ENCODE peak calls at places on chromosomes 1 and 21, in seven cellular contexts. U is COLO829; L is endothelial cell; X is T-helper 2 cell treated with Interferon-gamma antibody and Interleukin-4, amounts not matched to agents 5 μg/mL and 100 μg/mL, for 36 hours; I is T-helper 9 cell; B is DMS79; E is frontal cortex. W is an unnamed sample.
A peak's percentile ranks its signal among the peaks of the same experiment; 100 is the strongest.

GRCh38 chr1:13593511-13594131 is 10.0 kb downstream of the PDPN start:
- DNase-seq in U (no peak), L (no peak), X (no peak), I (no peak), B (no peak), E (no peak), W (peak; percentile 54)

GRCh38 chr21:45578811-45579381 is 36.7 kb upstream of the SLC19A1 start:
- DNase-seq in U (no peak), L (no peak), X (no peak), I (no peak), B (no peak), E (no peak), W (peak; percentile 37)

GRCh38 chr1:93446837-93447451 is 974 bp upstream of the FNBP1L start:
- DNase-seq in U (no peak), L (no peak), X (no peak), I (no peak), B (peak; percentile 78), E (no peak), W (peak; percentile 60)

GRCh38 chr1:216892581-216892980 is 169.4 kb upstream of the ESRRG start:
- DNase-seq in U (no peak), L (no peak), X (no peak), I (no peak), B (no peak), E (no peak), W (no peak)

GRCh38 chr1:162629077-162629637 is 3.1 kb upstream of the DDR2 start:
- DNase-seq in U (no peak), L (no peak), X (no peak), I (no peak), B (no peak), E (no peak), W (no peak)

GRCh38 chr21:41931041-41931451 is 22.8 kb downstream of the C2CD2 start:
- DNase-seq in U (peak; percentile 85), L (no peak), X (no peak), I (no peak), B (no peak), E (no peak), W (no peak)

GRCh38 chr1:82108843-82109242 is 308.1 kb downstream of the ADGRL2 start:
- DNase-seq in U (no peak), L (no peak), X (no peak), I (no peak), B (no peak), E (no peak), W (no peak)

GRCh38 chr1:222926566-222926965 is 111.7 kb downstream of the DISP1 start:
- DNase-seq in U (no peak), L (no peak), X (no peak), I (no peak), B (peak; percentile 87), E (no peak), W (no peak)

GRCh38 chr1:180156631-180157091 is 2.0 kb downstream of the QSOX1 start:
- DNase-seq in U (no peak), L (no peak), X (no peak), I (no peak), B (no peak), E (no peak), W (no peak)

GRCh38 chr1:60394436-60394835 is 320.9 kb upstream of the C1orf87 start:
- DNase-seq in U (no peak), L (no peak), X (no peak), I (no peak), B (no peak), E (no peak), W (no peak)

GRCh38 chr1:206094024-206094423 is 23.2 kb downstream of the AVPR1B start:
- DNase-seq in U (no peak), L (no peak), X (no peak), I (no peak), B (no peak), E (no peak), W (no peak)